ENCODE peak calls at places on chromosomes 16 and 17, in five cellular contexts. G is psoas muscle; X is neural progenitor cell; J is suprapubic skin; N is CD8-positive, alpha-beta T cell. V is an unnamed sample.
A peak's percentile ranks its signal among the peaks of the same experiment; 100 is the strongest.

GRCh38 chr16:66534376-66534799 is 15.5 kb downstream of the TK2 start:
- DNase-seq in G (no peak), X (no peak), J (no peak), N (no peak), V (no peak)

GRCh38 chr17:83068641-83069570 is 10.5 kb upstream of the METRNL start:
- DNase-seq in G (peak; percentile 54), X (no peak), J (peak; percentile 67), N (no peak), V (peak; percentile 44)

GRCh38 chr17:3843935-3844516 is 2.0 kb downstream of the NCBP3 start:
- DNase-seq in G (no peak), X (peak; percentile 58), J (peak; percentile 61), N (peak; percentile 47), V (no peak)

GRCh38 chr16:27305839-27306442 is 7.8 kb upstream of the IL4R start:
- DNase-seq in G (no peak), X (no peak), J (peak; percentile 18), N (no peak), V (no peak)

GRCh38 chr16:48810803-48811453 is 200.9 kb upstream of the N4BP1 start:
- DNase-seq in G (no peak), X (peak; percentile 61), J (no peak), N (no peak), V (no peak)

GRCh38 chr17:49880291-49881053 is 32.6 kb upstream of the TAC4 start:
- DNase-seq in G (peak; percentile 86), X (peak; percentile 94), J (peak; percentile 88), N (peak; percentile 72), V (no peak)

GRCh38 chr16:82583415-82583814 is 43.4 kb upstream of the CDH13 start:
- DNase-seq in G (no peak), X (no peak), J (no peak), N (no peak), V (no peak)

GRCh38 chr16:80807916-80808315 is 3.5 kb upstream of the CDYL2 start:
- DNase-seq in G (no peak), X (no peak), J (no peak), N (no peak), V (no peak)

GRCh38 chr17:57379237-57380054 is 123.1 kb downstream of the MSI2 start:
- DNase-seq in G (no peak), X (peak; percentile 66), J (no peak), N (no peak), V (no peak)

GRCh38 chr17:57106107-57106835 is 21.2 kb downstream of the AKAP1 start:
- DNase-seq in G (peak; percentile 87), X (peak; percentile 50), J (no peak), N (no peak), V (no peak)

GRCh38 chr17:40068917-40069750 is 6.4 kb downstream of the THRA start:
- DNase-seq in G (peak; percentile 96), X (peak; percentile 60), J (peak; percentile 94), N (peak; percentile 80), V (peak; percentile 70)

GRCh38 chr17:75335315-75335714 is 46.1 kb upstream of the SLC25A19 start:
- DNase-seq in G (no peak), X (no peak), J (no peak), N (no peak), V (no peak)

GRCh38 chr17:57696050-57696449 is 49.0 kb downstream of the CCDC182 start:
- DNase-seq in G (no peak), X (no peak), J (no peak), N (no peak), V (no peak)

GRCh38 chr17:64574646-64575045 is 67.9 kb downstream of the CEP95 start:
- DNase-seq in G (no peak), X (no peak), J (no peak), N (no peak), V (no peak)

GRCh38 chr16:4661661-4662060 is 31.7 kb upstream of the NUDT16L1 start:
- DNase-seq in G (no peak), X (no peak), J (no peak), N (no peak), V (no peak)

GRCh38 chr17:82300707-82301270 is 16.6 kb downstream of the CD7 start:
- DNase-seq in G (peak; percentile 87), X (peak; percentile 72), J (no peak), N (peak; percentile 74), V (peak; percentile 80)

GRCh38 chr17:6526362-6527152 is 29.8 kb downstream of the PITPNM3 start:
- DNase-seq in G (no peak), X (peak; percentile 52), J (peak; percentile 18), N (no peak), V (no peak)

GRCh38 chr17:58060596-58061191 is 22.5 kb upstream of the DYNLL2 start:
- DNase-seq in G (no peak), X (no peak), J (no peak), N (no peak), V (no peak)

GRCh38 chr17:12627177-12627629 is 38.5 kb upstream of the MYOCD start:
- DNase-seq in G (no peak), X (no peak), J (no peak), N (no peak), V (peak; percentile 75)

GRCh38 chr16:66275795-66276428 is 90.6 kb upstream of the CDH5 start:
- DNase-seq in G (no peak), X (peak; percentile 70), J (no peak), N (no peak), V (no peak)

GRCh38 chr17:78267257-78268073 is 36.0 kb downstream of the TMEM235 start:
- DNase-seq in G (no peak), X (no peak), J (no peak), N (no peak), V (no peak)

GRCh38 chr17:1779571-1780074 is 17.8 kb downstream of the SERPINF1 start:
- DNase-seq in G (peak; percentile 84), X (no peak), J (peak; percentile 93), N (no peak), V (no peak)

GRCh38 chr16:66549284-66550131 is at the start of gene TK2:
- DNase-seq in G (peak; percentile 84), X (peak; percentile 79), J (peak; percentile 86), N (peak; percentile 54), V (no peak)

DNA sequence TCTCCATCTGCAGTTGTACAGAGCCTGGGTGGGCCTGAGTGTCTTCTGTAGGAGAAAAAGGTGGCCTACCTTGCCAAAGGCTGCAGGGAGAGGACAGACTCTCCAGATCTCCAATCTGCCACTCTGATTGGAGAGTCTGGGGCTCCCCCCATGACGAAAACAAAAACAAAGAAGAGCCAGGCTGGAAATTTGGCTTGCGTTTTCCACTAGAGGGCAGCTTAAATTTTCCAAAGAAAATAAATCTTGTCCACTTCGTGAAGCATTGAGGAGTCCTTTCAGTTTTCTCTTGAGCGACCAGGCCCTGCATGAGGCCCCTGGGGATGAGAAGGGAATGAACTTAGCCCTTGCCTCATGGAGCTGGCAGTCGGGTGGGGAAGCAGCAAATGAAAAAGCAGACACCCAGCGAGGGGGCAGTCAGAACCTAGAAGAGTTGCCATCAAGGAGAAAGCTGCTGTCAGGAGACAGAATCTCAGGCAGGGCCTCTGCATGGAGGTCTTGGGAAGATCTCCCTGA is 8.2 kb upstream of the SHCBP1 start:
- DNase-seq in G (no peak), X (peak; percentile 41), J (no peak), N (no peak), V (no peak)
- TF ChIP-seq CTCF in G (peak; percentile 16), X (peak; percentile 45), J (no peak), N (no peak), V (peak; percentile 71)

DNA sequence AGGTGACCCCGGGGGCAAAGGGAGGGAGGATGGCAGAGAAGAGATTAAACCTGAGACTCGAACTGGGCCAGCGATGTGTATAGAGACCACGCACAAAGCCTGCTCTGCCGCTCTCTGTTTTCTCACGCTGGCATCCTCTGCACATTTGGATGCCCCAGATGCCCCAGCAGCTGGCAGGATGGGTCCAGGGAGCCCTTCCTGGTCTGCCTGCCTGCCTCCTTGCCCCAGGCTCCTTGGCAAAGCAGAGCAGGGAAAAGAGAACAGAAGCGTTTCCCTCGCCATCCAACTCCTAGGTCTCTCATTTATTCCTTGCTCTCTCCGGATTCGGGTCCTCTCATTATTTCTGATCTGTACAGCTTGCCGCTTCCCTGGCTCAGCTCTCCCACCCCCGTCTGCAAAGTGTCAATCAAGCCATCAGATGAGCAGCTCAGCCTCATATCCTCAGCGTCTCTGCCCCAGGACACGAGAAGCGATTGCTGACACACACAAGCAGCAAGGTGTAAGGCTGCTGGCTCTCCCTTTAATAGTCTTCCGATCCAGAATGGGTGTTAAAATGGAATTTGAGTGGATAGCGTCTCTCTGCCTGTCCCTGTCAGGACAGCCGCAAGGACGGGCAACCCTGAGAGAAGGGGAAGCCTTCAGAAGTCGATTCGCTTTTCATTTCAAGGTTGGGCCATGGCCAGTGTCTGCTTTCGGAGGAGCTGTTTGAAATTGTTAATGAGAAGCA is 5.0 kb upstream of the PIPOX start:
- DNase-seq in G (no peak), X (no peak), J (no peak), N (no peak), V (no peak)
- H3K27ac ChIP-seq in G (no peak overlapping the region), X (no peak overlapping the region), J (no peak overlapping the region), N (no peak overlapping the region), V (no peak overlapping the region)

GRCh38 chr17:47254403-47254943 is 846 bp downstream of the ITGB3 start:
- DNase-seq in G (no peak), X (no peak), J (no peak), N (no peak), V (no peak)

GRCh38 chr17:47252766-47253512 is 688 bp upstream of the ITGB3 start:
- DNase-seq in G (no peak), X (no peak), J (no peak), N (no peak), V (no peak)

GRCh38 chr17:47252209-47252608 is 1.4 kb upstream of the ITGB3 start:
- DNase-seq in G (no peak), X (no peak), J (no peak), N (no peak), V (no peak)

GRCh38 chr17:47251421-47251940 is 2.1 kb upstream of the ITGB3 start:
- DNase-seq in G (no peak), X (no peak), J (no peak), N (no peak), V (no peak)

GRCh38 chr17:47253541-47254402 is at the start of gene ITGB3:
- DNase-seq in G (peak; percentile 89), X (peak; percentile 89), J (peak; percentile 85), N (peak; percentile 59), V (peak; percentile 79)
- TF ChIP-seq CTCF in G (peak; percentile 56), X (peak; percentile 53), J (peak; percentile 60), N (no peak), V (peak; percentile 75)

GRCh38 chr16:51665599-51665998 is 514.5 kb upstream of the SALL1 start:
- DNase-seq in G (no peak), X (no peak), J (no peak), N (no peak), V (no peak)
- H3K27ac ChIP-seq in G (no peak overlapping the region), X (no peak overlapping the region), J (no peak overlapping the region), N (no peak overlapping the region), V (no peak overlapping the region)

DNA sequence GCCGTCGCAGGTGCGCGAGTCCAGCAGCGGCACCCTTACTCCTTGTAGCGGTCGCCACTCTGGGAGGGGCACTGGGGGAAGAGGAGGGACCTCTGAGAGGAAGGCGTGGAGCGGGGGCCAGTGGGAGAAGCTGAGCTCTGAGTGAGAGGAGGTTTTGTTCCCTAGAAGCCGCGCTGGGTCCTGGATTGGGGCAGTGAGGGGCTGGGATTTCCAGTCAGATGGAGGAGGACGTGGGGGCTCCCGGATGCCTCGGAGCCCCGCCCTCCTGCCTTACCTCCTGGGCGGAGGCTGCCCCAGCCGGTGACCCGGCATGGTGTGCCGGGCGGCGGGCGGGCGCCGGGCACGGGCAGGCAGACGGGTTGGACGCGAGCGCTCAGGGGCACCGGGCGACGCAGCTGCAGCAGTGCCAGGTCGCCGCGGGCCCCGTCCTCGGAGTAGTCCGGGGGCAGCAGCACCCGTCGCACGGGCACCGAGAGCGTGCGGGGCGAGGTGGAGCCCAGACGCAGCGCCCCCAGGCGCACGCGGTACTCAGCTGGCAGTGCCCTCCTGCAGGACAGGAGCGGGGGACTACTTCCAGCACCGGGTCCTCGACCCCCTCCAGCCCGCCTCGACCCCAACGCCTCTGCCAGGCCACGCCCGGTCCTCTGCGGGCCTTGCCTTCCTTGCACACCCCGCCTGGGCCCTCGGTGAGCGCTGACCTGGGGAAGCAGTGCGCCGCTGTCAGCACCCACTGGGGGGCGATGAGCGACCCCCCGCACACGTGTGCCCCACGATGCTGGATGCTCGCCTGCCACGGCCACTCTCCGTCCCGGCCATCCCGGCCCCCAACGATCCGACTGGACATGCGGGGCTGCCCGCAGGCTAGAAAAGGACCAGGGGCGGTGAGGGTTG is 2.0 kb downstream of the PRSS33 start:
- DNase-seq in G (no peak), X (no peak), J (peak; percentile 77), N (peak; percentile 33), V (peak; percentile 58)
- TF ChIP-seq CTCF in G (no peak), X (peak; percentile 13), J (no peak), N (peak; percentile 28), V (no peak)

V was measured in RWPE2.